ENCODE peak calls at places on chromosomes 12 and 14, in six cellular contexts. B, I, D, G, C and K are unnamed samples.

GRCh38 chr12:84727964-84728363 is 184.6 kb downstream of the SLC6A15 start:
- DNase-seq in I (no peak), D (no peak), G (no peak), B (no peak), C (no peak), K (peak)

GRCh38 chr12:13864081-13864673 is 117.2 kb downstream of the GRIN2B start:
- DNase-seq in D (peak), G (peak), I (peak), B (peak), C (peak), K (peak)

GRCh38 chr12:56080556-56081138 is 682 bp downstream of the ERBB3 start:
- DNase-seq in G (no peak), I (no peak), C (no peak), D (no peak), B (no peak), K (peak)

GRCh38 chr12:1915082-1915968 is 3.1 kb downstream of the CACNA2D4 start:
- DNase-seq in D (peak), I (peak), C (peak), G (no peak), B (no peak), K (peak)

GRCh38 chr14:105155071-105155651 is 13.4 kb downstream of the JAG2 start:
- DNase-seq in C (no peak), B (no peak), I (no peak), D (no peak), G (no peak), K (no peak)

GRCh38 chr14:69475194-69475818 is 9.2 kb upstream of the PLEKHD1 start:
- DNase-seq in G (no peak), B (peak), C (peak), D (peak), I (no peak), K (no peak)

GRCh38 chr12:82793882-82794281 is 107.2 kb downstream of the TMTC2 start:
- DNase-seq in D (no peak), B (no peak), C (no peak), G (no peak), I (no peak), K (no peak)

GRCh38 chr14:97634786-97635185 is 837.6 kb downstream of the VRK1 start:
- DNase-seq in G (no peak), D (peak), B (no peak), C (no peak), I (no peak), K (no peak)

GRCh38 chr12:84874125-84874824 is 38.3 kb downstream of the SLC6A15 start:
- DNase-seq in G (no peak), C (peak), I (no peak), D (peak), B (peak), K (no peak)

GRCh38 chr12:27462151-27462694 is 15.7 kb downstream of the SMCO2 start:
- DNase-seq in D (no peak), B (peak), I (no peak), G (no peak), C (no peak), K (no peak)